ENCODE peak calls at places on chromosome 7, in nine cellular contexts. U is MV-4-11; K is activated T-helper 1 cell treated with anti-CD3 and anti-CD28 coated beads, Interleukin-2, amount 50 U/mL, for 16 hours; E is AG09319; Y is HEK293T; R is head of caudate nucleus; Q is T-helper 2 cell; Z is SK-N-SH; S is skeletal muscle cell. F is an unnamed sample.

GRCh38 chr7:140285938-140286337 is 109.2 kb upstream of the KDM7A start:
- DNase-seq in R (no peak), U (no peak), S (no peak), Q (no peak), K (no peak), E (no peak), Z (no peak), Y (no peak), F (no peak)

GRCh38 chr7:144019457-144019856 is 19.3 kb downstream of the OR6B1 start:
- DNase-seq in Y (no peak), S (peak; percentile 73), K (no peak), U (no peak), Q (no peak), E (peak; percentile 66), Z (no peak), R (no peak), F (no peak)

GRCh38 chr7:50202052-50202555 is 102.4 kb upstream of the IKZF1 start:
- DNase-seq in E (no peak), K (no peak), S (no peak), R (no peak), Z (no peak), U (no peak), Y (no peak), Q (no peak), F (no peak)

GRCh38 chr7:8205572-8205971 is 56.4 kb downstream of the ICA1 start:
- DNase-seq in Z (no peak), E (no peak), U (peak; percentile 3), K (no peak), Q (no peak), Y (no peak), R (no peak), S (peak; percentile 14), F (no peak)

GRCh38 chr7:129669901-129670300 is 58.4 kb downstream of the NRF1 start:
- DNase-seq in U (no peak), R (no peak), K (no peak), Q (no peak), E (no peak), S (no peak), Z (no peak), Y (no peak), F (no peak)

GRCh38 chr7:1542841-1543747 is 12.6 kb downstream of the MAFK start:
- DNase-seq in U (no peak), Q (no peak), S (no peak), R (no peak), Z (no peak), E (no peak), Y (no peak), K (no peak), F (no peak)

GRCh38 chr7:18429547-18429946 is 66.0 kb upstream of the HDAC9 start:
- DNase-seq in U (no peak), Z (no peak), Y (no peak), R (no peak), Q (no peak), E (no peak), S (no peak), K (no peak), F (no peak)

GRCh38 chr7:51543801-51544553 is 227.4 kb upstream of the COBL start:
- DNase-seq in U (no peak), R (no peak), Z (no peak), Y (no peak), Q (no peak), S (no peak), E (no peak), K (no peak), F (no peak)

GRCh38 chr7:111459757-111460280 is 102.5 kb downstream of the IMMP2L start:
- DNase-seq in K (no peak), E (no peak), Z (no peak), S (no peak), Y (no peak), U (no peak), R (no peak), Q (no peak), F (no peak)

GRCh38 chr7:45086348-45087065 is 2.3 kb downstream of the NACAD start:
- DNase-seq in Z (no peak), K (no peak), Y (no peak), Q (no peak), R (peak; percentile 76), S (no peak), E (no peak), U (no peak), F (no peak)